ENCODE peak calls at places on chromosomes 1 and 21, in six cellular contexts. A, Y, L, Q, M and G are unnamed samples. For H3K4me1, the result is how much of the 10 kb centered on the place peaks cover.

GRCh38 chr1:181341026-181341632 is 142.2 kb upstream of the CACNA1E start:
- DNase-seq in Y (no peak), M (no peak), A (no peak), Q (no peak), L (no peak), G (no peak)

GRCh38 chr21:45954271-45954670 is 27.3 kb upstream of the COL6A1 start:
- DNase-seq in Q (no peak), M (no peak), L (no peak), A (no peak), Y (no peak), G (no peak)

GRCh38 chr1:15950763-15951295 is 25.1 kb downstream of the ZBTB17 start:
- DNase-seq in M (no peak), Q (no peak), A (no peak), L (no peak), Y (peak), G (peak)

GRCh38 chr21:44723177-44724131 is 12.1 kb upstream of the TSPEAR start:
- DNase-seq in Q (no peak), M (no peak), A (no peak), L (no peak), Y (no peak), G (no peak)

GRCh38 chr1:150017206-150017750 is 6.8 kb upstream of the OTUD7B start:
- DNase-seq in L (no peak), Y (no peak), A (no peak), Q (peak), M (no peak), G (no peak)

GRCh38 chr21:17854771-17855170 is 35.6 kb upstream of the C21orf91 start:
- DNase-seq in L (no peak), Q (no peak), Y (no peak), A (no peak), M (no peak), G (no peak)

GRCh38 chr1:160837558-160838205 is 25.0 kb downstream of the CD244 start:
- DNase-seq in Y (no peak), Q (peak), L (no peak), A (no peak), M (peak), G (no peak)

GRCh38 chr21:38937844-38938243 is 132.1 kb downstream of the ETS2 start:
- DNase-seq in L (no peak), Q (no peak), A (no peak), M (no peak), Y (no peak), G (no peak)

GRCh38 chr1:245060684-245061374 is 94.0 kb upstream of the KIF26B start:
- DNase-seq in Q (peak), M (no peak), A (no peak), Y (no peak), L (no peak), G (no peak)

GRCh38 chr1:38500891-38501290 is 358.7 kb downstream of the RRAGC start:
- DNase-seq in L (no peak), A (no peak), Q (no peak), M (no peak), Y (no peak), G (no peak)

GRCh38 chr1:41098657-41099207 is 77.2 kb upstream of the SLFNL1 start:
- DNase-seq in Y (no peak), A (no peak), L (no peak), Q (no peak), M (peak), G (no peak)

GRCh38 chr1:186503210-186503609 is 42.3 kb upstream of the PDC start:
- DNase-seq in A (no peak), L (no peak), Y (no peak), Q (no peak), M (no peak), G (no peak)

GRCh38 chr1:155175281-155175926 is 1.8 kb downstream of the TRIM46 start:
- DNase-seq in M (no peak), Y (no peak), L (no peak), A (no peak), Q (no peak), G (peak)

GRCh38 chr1:43587001-43587400 is 56.3 kb downstream of the PTPRF start:
- DNase-seq in A (no peak), Y (no peak), M (no peak), L (no peak), Q (no peak), G (no peak)

GRCh38 chr1:2408859-2409276 is 3.5 kb downstream of the PEX10 start:
- DNase-seq in Y (no peak), M (peak), A (no peak), L (no peak), Q (no peak), G (no peak)

GRCh38 chr1:32349211-32349708 is 13.0 kb downstream of the FAM229A start:
- DNase-seq in A (no peak), Q (peak), Y (peak), M (peak), L (no peak), G (peak)

GRCh38 chr1:15937706-15938168 is 38.2 kb downstream of the ZBTB17 start:
- DNase-seq in L (no peak), A (no peak), Q (no peak), M (no peak), Y (no peak), G (no peak)

GRCh38 chr1:168480997-168481396 is 62.8 kb downstream of the XCL2 start:
- DNase-seq in L (no peak), A (no peak), Q (no peak), M (no peak), Y (no peak), G (no peak)

GRCh38 chr1:184541537-184542152 is 154.8 kb downstream of the C1orf21 start:
- DNase-seq in L (no peak), A (no peak), Q (no peak), Y (no peak), M (no peak), G (no peak)

GRCh38 chr1:155077346-155077745 is 1.3 kb upstream of the EFNA3 start:
- DNase-seq in A (no peak), M (no peak), Y (no peak), Q (no peak), L (no peak), G (peak)

GRCh38 chr1:92951141-92951582 is 10.1 kb downstream of the DIPK1A start:
- DNase-seq in L (no peak), A (no peak), M (no peak), Y (no peak), Q (peak), G (no peak)

GRCh38 chr1:40383095-40383487 is 9.6 kb downstream of the SMAP2 start:
- DNase-seq in M (no peak), L (no peak), A (peak), Y (no peak), Q (no peak), G (no peak)

GRCh38 chr1:162996261-162996660 is 72.9 kb upstream of the RGS4 start:
- DNase-seq in Q (no peak), M (no peak), L (no peak), A (no peak), Y (no peak), G (no peak)

GRCh38 chr1:167627615-167627864 is 2.5 kb upstream of the RCSD1 start:
- DNase-seq in M (no peak), Y (no peak), A (no peak), L (no peak), Q (peak), G (no peak)

GRCh38 chr1:240031414-240031813 is 60.3 kb upstream of the FMN2 start:
- DNase-seq in Q (no peak), M (no peak), Y (no peak), A (no peak), L (no peak), G (no peak)

GRCh38 chr1:76891931-76892330 is 24.7 kb downstream of the ST6GALNAC5 start:
- DNase-seq in L (no peak), Q (no peak), Y (no peak), A (no peak), M (no peak), G (no peak)

GRCh38 chr1:234871710-234872262 is 256.9 kb downstream of the TOMM20 start:
- DNase-seq in Y (no peak), M (no peak), Q (no peak), A (no peak), L (no peak), G (no peak)

GRCh38 chr1:234875953-234876814 is 252.5 kb downstream of the TOMM20 start:
- DNase-seq in A (no peak), Y (peak), L (no peak), M (no peak), Q (peak), G (no peak)

GRCh38 chr1:234877761-234878160 is 250.9 kb downstream of the TOMM20 start:
- DNase-seq in L (no peak), Y (no peak), Q (no peak), M (no peak), A (no peak), G (peak)

GRCh38 chr1:234875328-234875952 is 253.2 kb downstream of the TOMM20 start:
- DNase-seq in L (no peak), Y (no peak), M (no peak), Q (peak), A (peak), G (peak)

DNA sequence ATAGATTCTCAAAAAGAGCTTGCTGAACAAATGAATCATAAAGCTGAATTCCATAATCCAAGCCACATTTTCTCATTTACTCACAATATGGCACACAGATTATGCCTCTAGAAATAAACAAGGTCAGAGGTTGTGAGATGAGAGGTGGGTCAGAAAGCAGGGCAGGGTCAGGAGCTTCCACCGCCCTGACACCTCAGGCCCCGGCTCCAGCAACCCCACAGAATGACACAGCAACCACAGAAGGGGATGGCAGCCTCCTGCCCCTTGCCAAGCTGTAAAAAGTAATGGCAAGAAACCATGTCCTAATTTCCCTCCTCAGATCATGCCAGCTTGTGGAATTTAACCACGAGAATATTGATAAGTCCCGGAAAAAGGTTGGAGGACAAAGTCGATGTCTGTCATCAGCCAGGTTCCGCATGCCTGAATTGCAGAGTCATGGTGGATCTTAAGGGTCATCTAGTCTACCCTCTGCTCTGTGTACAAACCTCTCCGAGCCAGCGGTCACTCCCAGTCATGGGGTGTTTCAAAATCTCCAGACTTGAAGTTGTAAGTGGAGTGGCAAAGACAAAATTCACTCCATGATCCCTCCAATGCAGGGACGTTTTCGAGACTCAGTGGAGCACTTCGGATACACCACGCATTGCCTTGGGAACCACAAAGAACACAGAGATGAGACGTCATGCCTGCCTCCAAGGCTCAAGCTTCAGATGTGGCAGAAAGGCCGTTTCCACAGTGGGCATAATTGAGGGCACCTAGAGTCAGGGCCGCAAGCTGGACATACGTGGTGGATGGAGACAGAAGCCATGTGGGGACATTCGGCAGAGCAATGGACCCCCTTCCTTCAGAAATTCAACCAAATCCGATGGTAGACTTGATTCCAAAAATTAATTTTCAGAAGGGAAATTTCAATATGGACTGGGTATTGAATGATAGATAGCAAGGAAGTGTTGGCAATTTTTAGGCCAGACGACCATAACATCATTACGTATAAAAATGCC is 254.0 kb downstream of the TOMM20 start:
- DNase-seq in Y (no peak), L (no peak), A (no peak), M (no peak), Q (no peak), G (no peak)
- H3K4me3 ChIP-seq in Y (no peak), L (no peak), A (no peak), M (no peak), Q (no peak), G (no peak)

GRCh38 chr1:97869441-97869840 is 51.4 kb downstream of the DPYD start:
- DNase-seq in Q (no peak), Y (no peak), M (no peak), A (no peak), L (no peak), G (no peak)

GRCh38 chr1:97870574-97870973 is 50.3 kb downstream of the DPYD start:
- DNase-seq in Y (no peak), M (no peak), L (no peak), A (no peak), Q (no peak), G (no peak)

GRCh38 chr1:97864615-97865014 is 56.2 kb downstream of the DPYD start:
- DNase-seq in A (no peak), M (no peak), Y (no peak), Q (no peak), L (no peak), G (no peak)

DNA sequence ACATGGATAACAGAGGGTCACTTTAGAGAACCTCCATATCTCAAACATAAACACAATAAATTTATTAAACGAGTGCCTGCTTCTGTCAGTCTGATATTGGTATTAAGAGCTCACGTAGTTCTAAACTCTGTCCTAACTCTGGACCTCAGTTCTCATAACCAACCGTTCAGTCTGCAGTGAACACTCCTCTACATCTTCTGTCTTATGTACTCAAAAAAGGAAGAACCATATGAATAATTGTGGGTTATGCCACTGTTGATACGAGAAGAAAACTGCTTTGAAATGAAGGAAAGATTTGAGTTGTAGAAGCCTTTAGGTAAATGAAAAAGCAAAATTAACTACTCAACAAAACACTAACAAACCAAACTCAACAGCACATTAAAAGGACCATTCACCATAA is 53.7 kb downstream of the DPYD start:
- DNase-seq in M (no peak), L (no peak), Y (no peak), Q (no peak), A (no peak), G (no peak)
- H3K4me1 ChIP-seq in M (under half), L (under half), Y (under half), Q (under half), A (under half), G (under half)

GRCh38 chr1:229808272-229808671 is 182.2 kb downstream of the URB2 start:
- DNase-seq in L (no peak), M (no peak), A (no peak), Q (no peak), Y (no peak), G (no peak)
- H3K27ac ChIP-seq in L (no peak), M (no peak), A (no peak), Q (no peak), Y (no peak), G (no peak)

DNA sequence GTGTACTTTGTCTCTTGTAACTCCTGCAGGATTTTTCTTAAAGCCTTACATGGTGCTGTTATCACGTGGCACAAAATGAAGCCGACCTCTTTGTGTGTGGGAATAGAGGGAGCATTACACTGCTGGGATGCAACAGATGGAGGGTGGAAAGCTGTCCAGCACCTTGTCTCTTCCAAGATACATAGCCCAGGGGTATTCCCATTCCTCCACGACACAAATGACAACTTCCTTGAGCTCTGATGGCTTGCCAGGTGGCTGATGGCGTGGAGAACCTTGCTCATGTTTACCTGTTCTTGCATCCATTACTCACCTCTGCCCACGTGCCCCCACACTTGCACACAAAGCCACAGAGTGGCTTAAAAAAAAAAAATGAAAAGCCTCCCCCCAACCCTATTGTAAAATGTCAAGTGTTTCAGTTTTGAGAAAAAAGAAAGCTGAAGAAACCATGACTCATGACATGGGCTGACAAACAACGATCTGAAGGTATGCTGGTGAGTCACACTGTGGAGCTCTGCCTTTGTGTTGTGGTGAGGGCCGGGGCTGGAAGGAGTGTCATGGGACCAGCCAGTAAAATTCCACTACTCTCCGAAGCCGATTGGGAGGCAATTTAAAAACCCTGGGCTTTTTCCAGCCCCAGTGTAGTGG is 32.0 kb upstream of the ATP5PO start:
- DNase-seq in M (peak), Q (peak), L (peak), Y (peak), A (peak), G (peak)
- H3K4me3 ChIP-seq in M (peak), Q (no peak), L (peak), Y (peak), A (no peak), G (no peak)

DNA sequence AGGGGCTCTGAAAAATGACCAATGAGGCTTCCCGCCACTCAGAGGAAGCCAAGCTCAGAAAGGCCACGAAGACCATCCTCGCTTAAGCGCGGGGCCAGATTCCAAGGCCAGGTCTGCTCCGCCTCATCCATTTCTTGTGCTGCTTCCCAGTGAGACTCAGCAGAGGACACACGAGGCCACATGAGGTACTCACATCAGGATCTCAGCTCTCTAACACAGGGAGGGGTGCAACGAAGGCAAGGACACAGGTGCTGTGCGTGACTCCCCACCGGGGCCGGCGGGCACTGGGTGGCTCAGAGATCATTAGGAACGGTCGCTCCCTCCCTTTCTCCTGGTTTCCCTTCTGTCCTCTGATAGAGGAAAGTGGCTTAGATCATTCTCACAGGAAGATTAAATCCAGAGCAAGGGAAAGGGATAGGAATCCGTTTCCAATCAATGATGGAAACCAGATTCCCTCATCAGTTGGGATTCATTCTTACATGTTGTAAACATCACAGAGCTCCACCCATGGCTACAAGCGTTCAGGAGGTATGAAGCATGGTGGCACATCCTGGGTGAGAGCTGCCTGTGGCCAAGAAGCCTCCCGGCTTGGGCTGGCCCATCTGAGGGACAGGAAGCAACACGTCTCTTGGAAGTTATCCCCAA is 46.7 kb downstream of the CAPZB start:
- DNase-seq in L (no peak), A (no peak), Y (no peak), M (no peak), Q (no peak), G (no peak)
- H3K4me1 ChIP-seq in L (half or more), A (half or more), Y (under half), M (half or more), Q (half or more), G (under half)

DNA sequence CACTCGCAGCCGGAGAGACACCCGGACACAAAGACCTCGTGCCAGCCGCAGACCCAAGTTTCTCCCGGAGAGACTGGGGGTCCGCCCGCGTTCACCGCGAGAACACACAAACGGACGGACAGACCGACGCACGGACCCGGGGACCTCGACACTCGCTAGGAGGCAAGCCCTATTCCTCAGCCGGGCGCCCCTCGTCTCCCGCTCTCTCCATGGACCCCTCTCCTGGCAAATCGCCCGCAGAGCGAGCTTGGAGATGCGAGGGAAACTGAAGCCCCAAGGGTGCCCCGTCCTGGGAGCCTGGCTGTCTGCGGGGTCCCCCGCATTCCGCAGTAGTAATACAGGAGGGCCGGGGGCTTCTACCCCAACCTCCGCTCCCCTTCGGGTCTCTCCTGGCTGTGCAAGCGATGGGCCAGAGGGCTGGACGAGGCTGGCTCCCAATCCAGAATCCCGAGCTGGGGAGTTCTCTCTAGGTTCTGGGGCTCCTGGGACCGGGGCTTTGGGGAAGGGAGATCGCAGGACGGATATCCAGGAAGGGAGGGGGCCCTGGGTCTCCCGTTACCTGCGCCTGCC is 533 bp downstream of the SYT6 start:
- DNase-seq in M (no peak), L (no peak), Y (no peak), Q (no peak), A (no peak), G (no peak)
- H3K27ac ChIP-seq in M (no peak), L (no peak), Y (no peak), Q (no peak), A (no peak), G (no peak)

DNA sequence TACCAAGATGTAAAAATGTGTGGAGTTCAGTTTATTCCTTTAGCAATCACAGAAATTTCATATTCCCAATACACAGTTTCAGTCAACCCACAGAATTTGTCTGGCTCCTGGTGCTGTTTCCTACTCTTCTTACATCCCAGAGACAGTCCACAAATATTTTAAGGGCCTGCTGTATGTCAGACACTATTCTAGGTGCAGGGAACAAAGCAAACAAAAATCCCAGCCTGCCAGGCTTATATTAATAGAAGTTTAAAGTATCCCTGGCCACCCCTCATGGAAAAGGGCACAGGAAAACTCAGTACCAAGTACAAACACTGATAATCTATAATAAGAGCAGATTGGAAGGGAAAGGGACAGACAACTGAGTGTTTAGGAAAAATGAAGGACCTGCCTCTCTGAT is 194.8 kb downstream of the ZP4 start:
- DNase-seq in M (no peak), Y (no peak), L (no peak), A (no peak), Q (no peak), G (no peak)
- H3K4me3 ChIP-seq in M (no peak), Y (no peak), L (no peak), A (no peak), Q (no peak), G (no peak)